ENCODE peak calls at places on chromosomes 3 and 15, in six cellular contexts. S, Q, I, T, Z and B are unnamed samples.

GRCh38 chr3:33401781-33402180 is 38.4 kb downstream of the UBP1 start:
- DNase-seq in Q (no peak), T (no peak), Z (no peak), I (no peak), S (no peak), B (no peak)

GRCh38 chr3:186772281-186772885 is 11.0 kb upstream of the EIF4A2 start:
- DNase-seq in T (no peak), S (peak; percentile 85), I (no peak), Z (peak; percentile 59), Q (no peak), B (peak; percentile 49)

GRCh38 chr3:157515398-157515797 is 12.2 kb upstream of the VEPH1 start:
- DNase-seq in Z (no peak), T (no peak), I (no peak), Q (no peak), S (no peak), B (no peak)

GRCh38 chr3:186413615-186414415 is 51.8 kb upstream of the DGKG start:
- DNase-seq in T (no peak), I (peak; percentile 15), Q (no peak), Z (peak; percentile 87), S (peak; percentile 68), B (no peak)

GRCh38 chr15:32683906-32684584 is 33.8 kb upstream of the GREM1 start:
- DNase-seq in I (peak; percentile 99), T (no peak), S (no peak), Z (no peak), Q (no peak), B (no peak)

GRCh38 chr3:121995190-121996137 is 26.6 kb downstream of the ILDR1 start:
- DNase-seq in S (peak; percentile 18), I (peak; percentile 85), Q (peak; percentile 36), T (peak; percentile 61), Z (peak; percentile 25), B (peak; percentile 27)

GRCh38 chr3:54822206-54822605 is 105.7 kb downstream of the LRTM1 start:
- DNase-seq in S (no peak), Q (no peak), T (no peak), Z (peak; percentile 2), I (peak; percentile 66), B (no peak)

GRCh38 chr3:72011495-72011894 is 226.5 kb upstream of the PROK2 start:
- DNase-seq in Q (no peak), T (no peak), Z (no peak), S (no peak), I (no peak), B (no peak)

GRCh38 chr3:120203016-120203415 is 82.0 kb downstream of the GPR156 start:
- DNase-seq in Z (no peak), S (no peak), T (no peak), I (peak; percentile 77), Q (no peak), B (no peak)

GRCh38 chr15:69080958-69081248 is 66.4 kb downstream of the NOX5 start:
- DNase-seq in Z (no peak), Q (no peak), I (peak; percentile 23), T (no peak), S (no peak), B (no peak)

GRCh38 chr3:100100454-100100853 is 13.8 kb downstream of the FILIP1L start:
- DNase-seq in Z (no peak), S (no peak), T (no peak), Q (no peak), I (no peak), B (no peak)

GRCh38 chr3:21158801-21159564 is 592.0 kb downstream of the ZNF385D start:
- DNase-seq in T (no peak), Z (no peak), Q (no peak), S (no peak), I (no peak), B (peak; percentile 17)